ENCODE peak calls at places on chromosomes 2 and 18, in nine cellular contexts. M, Z, X, R, V, T, S, I and A are unnamed samples. For H3K9me3, the result is how much of the 10 kb centered on the place peaks cover.

GRCh38 chr2:4354678-4355077 is 651.3 kb downstream of the DCDC2C start:
- DNase-seq in M (no peak), Z (no peak), X (no peak), R (no peak), V (peak), T (no peak), S (no peak), I (no peak), A (no peak)

GRCh38 chr18:9263264-9263663 is 71.3 kb upstream of the TWSG1 start:
- DNase-seq in M (no peak), Z (no peak), X (no peak), R (no peak), V (no peak), T (no peak), S (no peak), I (no peak), A (no peak)

GRCh38 chr2:226620176-226620575 is 179.4 kb downstream of the IRS1 start:
- DNase-seq in M (no peak), Z (no peak), X (no peak), R (no peak), V (no peak), T (no peak), S (no peak), I (no peak), A (no peak)

GRCh38 chr2:102615620-102616436 is 3.5 kb upstream of the SLC9A2 start:
- DNase-seq in M (peak), Z (peak), X (no peak), R (peak), V (peak), T (peak), S (peak), I (no peak), A (peak)

GRCh38 chr2:425947-426346 is 138.1 kb upstream of the ALKAL2 start:
- DNase-seq in M (no peak), Z (no peak), X (no peak), R (no peak), V (no peak), T (no peak), S (no peak), I (no peak), A (no peak)

GRCh38 chr2:33322099-33322498 is 154.3 kb upstream of the RASGRP3 start:
- DNase-seq in M (no peak), Z (peak), X (no peak), R (no peak), V (peak), T (no peak), S (no peak), I (no peak), A (no peak)

GRCh38 chr2:226423498-226423960 is 376.1 kb downstream of the IRS1 start:
- DNase-seq in M (peak), Z (no peak), X (no peak), R (no peak), V (no peak), T (peak), S (no peak), I (peak), A (peak)

GRCh38 chr2:52428224-52428623 is 1339.4 kb upstream of the CHAC2 start:
- DNase-seq in M (no peak), Z (no peak), X (no peak), R (no peak), V (no peak), T (no peak), S (no peak), I (no peak), A (no peak)

GRCh38 chr2:199469514-199470360 is 12.0 kb upstream of the SATB2 start:
- DNase-seq in M (no peak), Z (no peak), X (no peak), R (no peak), V (no peak), T (no peak), S (no peak), I (no peak), A (no peak)

GRCh38 chr2:168494190-168494711 is 38.2 kb downstream of the CERS6 start:
- DNase-seq in M (no peak), Z (no peak), X (no peak), R (no peak), V (no peak), T (no peak), S (peak), I (no peak), A (no peak)

GRCh38 chr2:136244558-136244885 is 126.6 kb upstream of the CXCR4 start:
- DNase-seq in M (no peak), Z (no peak), X (no peak), R (no peak), V (no peak), T (no peak), S (no peak), I (no peak), A (no peak)

GRCh38 chr2:104444392-104444791 is 409.5 kb upstream of the POU3F3 start:
- DNase-seq in M (no peak), Z (no peak), X (no peak), R (no peak), V (no peak), T (no peak), S (no peak), I (no peak), A (no peak)

GRCh38 chr18:63365909-63366269 is 1.1 kb downstream of the KDSR start:
- DNase-seq in M (no peak), Z (no peak), X (no peak), R (no peak), V (no peak), T (no peak), S (peak), I (no peak), A (no peak)

GRCh38 chr18:37669991-37670534 is 104.5 kb upstream of the CELF4 start:
- DNase-seq in M (no peak), Z (no peak), X (no peak), R (peak), V (no peak), T (no peak), S (no peak), I (no peak), A (peak)

GRCh38 chr2:98465456-98466201 is 21.0 kb downstream of the INPP4A start:
- DNase-seq in M (no peak), Z (no peak), X (no peak), R (peak), V (peak), T (peak), S (no peak), I (peak), A (peak)

GRCh38 chr2:235390108-235390815 is 103.6 kb upstream of the AGAP1 start:
- DNase-seq in M (no peak), Z (no peak), X (no peak), R (no peak), V (no peak), T (no peak), S (no peak), I (no peak), A (no peak)

GRCh38 chr18:76476665-76477561 is 18.1 kb downstream of the ZNF516 start:
- DNase-seq in M (no peak), Z (no peak), X (no peak), R (no peak), V (peak), T (no peak), S (peak), I (no peak), A (no peak)

GRCh38 chr2:68594674-68595492 is 48.5 kb upstream of the PROKR1 start:
- DNase-seq in M (peak), Z (no peak), X (no peak), R (no peak), V (peak), T (peak), S (peak), I (no peak), A (peak)

GRCh38 chr2:53880756-53881155 is 21.0 kb upstream of the GPR75 start:
- DNase-seq in M (peak), Z (no peak), X (no peak), R (no peak), V (no peak), T (no peak), S (no peak), I (no peak), A (no peak)

GRCh38 chr2:240962371-240963064 is 35.9 kb upstream of the SNED1 start:
- DNase-seq in M (no peak), Z (no peak), X (peak), R (peak), V (peak), T (no peak), S (no peak), I (peak), A (peak)

GRCh38 chr2:232927793-232928563 is 57.9 kb downstream of the SNORC start:
- DNase-seq in M (no peak), Z (no peak), X (no peak), R (no peak), V (no peak), T (no peak), S (peak), I (no peak), A (no peak)

GRCh38 chr18:3153107-3153704 is 66.6 kb downstream of the MYOM1 start:
- DNase-seq in M (peak), Z (no peak), X (no peak), R (no peak), V (peak), T (no peak), S (no peak), I (no peak), A (no peak)

GRCh38 chr2:158325031-158325781 is 131.3 kb downstream of the CCDC148 start:
- DNase-seq in M (peak), Z (no peak), X (no peak), R (no peak), V (no peak), T (no peak), S (no peak), I (no peak), A (no peak)

GRCh38 chr2:69335291-69335690 is 51.7 kb downstream of the GFPT1 start:
- DNase-seq in M (no peak), Z (no peak), X (no peak), R (no peak), V (no peak), T (no peak), S (no peak), I (no peak), A (no peak)

GRCh38 chr2:47653909-47654789 is 128.8 kb upstream of the MSH6 start:
- DNase-seq in M (no peak), Z (no peak), X (no peak), R (no peak), V (no peak), T (no peak), S (no peak), I (peak), A (no peak)

GRCh38 chr2:109736177-109736827 is 57.8 kb upstream of the RGPD5 start:
- DNase-seq in M (peak), Z (no peak), X (peak), R (no peak), V (peak), T (no peak), S (peak), I (peak), A (peak)

GRCh38 chr2:221450280-221450679 is 121.8 kb downstream of the EPHA4 start:
- DNase-seq in M (no peak), Z (no peak), X (no peak), R (no peak), V (no peak), T (no peak), S (no peak), I (no peak), A (no peak)

GRCh38 chr18:46134920-46135675 is 30.9 kb downstream of the HAUS1 start:
- DNase-seq in M (no peak), Z (peak), X (no peak), R (no peak), V (no peak), T (no peak), S (no peak), I (no peak), A (no peak)

GRCh38 chr18:5466256-5466655 is 77.5 kb downstream of the EPB41L3 start:
- DNase-seq in M (no peak), Z (no peak), X (no peak), R (no peak), V (peak), T (no peak), S (no peak), I (no peak), A (no peak)

GRCh38 chr2:9025746-9026145 is 22.3 kb upstream of the MBOAT2 start:
- DNase-seq in M (no peak), Z (no peak), X (no peak), R (no peak), V (no peak), T (no peak), S (no peak), I (no peak), A (no peak)

GRCh38 chr2:225122582-225123486 is 80.6 kb upstream of the DOCK10 start:
- DNase-seq in M (no peak), Z (no peak), X (no peak), R (no peak), V (peak), T (no peak), S (no peak), I (no peak), A (no peak)

GRCh38 chr18:9708882-9709877 is 1.1 kb downstream of the RAB31 start:
- DNase-seq in M (no peak), Z (no peak), X (no peak), R (no peak), V (peak), T (peak), S (no peak), I (peak), A (no peak)

GRCh38 chr2:120375251-120376020 is 29.5 kb downstream of the INHBB start:
- DNase-seq in M (no peak), Z (no peak), X (no peak), R (no peak), V (no peak), T (no peak), S (no peak), I (no peak), A (no peak)

GRCh38 chr2:218381916-218382366 is at the start of gene SLC11A1:
- DNase-seq in M (no peak), Z (no peak), X (no peak), R (peak), V (no peak), T (peak), S (no peak), I (no peak), A (peak)

GRCh38 chr2:100592226-100592625 is 29.4 kb downstream of the PDCL3 start:
- DNase-seq in M (no peak), Z (no peak), X (no peak), R (no peak), V (no peak), T (no peak), S (no peak), I (no peak), A (no peak)

GRCh38 chr2:136214284-136214683 is 96.3 kb upstream of the CXCR4 start:
- DNase-seq in M (no peak), Z (no peak), X (no peak), R (no peak), V (no peak), T (no peak), S (no peak), I (no peak), A (no peak)

GRCh38 chr2:26347286-26347865 is 787 bp upstream of the ADGRF3 start:
- DNase-seq in M (peak), Z (no peak), X (no peak), R (no peak), V (no peak), T (no peak), S (no peak), I (no peak), A (no peak)

GRCh38 chr2:16109821-16110310 is 169.5 kb downstream of the MYCN start:
- DNase-seq in M (no peak), Z (no peak), X (no peak), R (no peak), V (no peak), T (no peak), S (no peak), I (no peak), A (no peak)
- H3K9me3 ChIP-seq in M (under half), Z (under half), X (under half), R (under half), V (under half), T (under half), S (under half), I (under half), A (under half)

GRCh38 chr2:237624565-237624964 is 2.8 kb upstream of the LRRFIP1 start:
- DNase-seq in M (no peak), Z (no peak), X (no peak), R (no peak), V (no peak), T (no peak), S (no peak), I (peak), A (no peak)
- TF ChIP-seq CTCF in M (no peak), Z (no peak), X (no peak), R (no peak), V (no peak), T (no peak), S (no peak), I (peak), A (no peak)

GRCh38 chr2:20544093-20544747 is 97.3 kb downstream of the RHOB start:
- DNase-seq in M (no peak), Z (no peak), X (no peak), R (no peak), V (no peak), T (no peak), S (no peak), I (no peak), A (no peak)
- H3K4me3 ChIP-seq in M (no peak), Z (no peak), X (no peak), R (no peak), V (no peak), T (no peak), S (no peak), I (no peak), A (no peak)

GRCh38 chr2:16071865-16072637 is 131.7 kb downstream of the MYCN start:
- DNase-seq in M (no peak), Z (no peak), X (no peak), R (no peak), V (no peak), T (no peak), S (no peak), I (no peak), A (no peak)
- H3K9me3 ChIP-seq in M (under half), Z (under half), X (under half), R (under half), V (under half), T (under half), S (under half), I (under half), A (under half)

DNA sequence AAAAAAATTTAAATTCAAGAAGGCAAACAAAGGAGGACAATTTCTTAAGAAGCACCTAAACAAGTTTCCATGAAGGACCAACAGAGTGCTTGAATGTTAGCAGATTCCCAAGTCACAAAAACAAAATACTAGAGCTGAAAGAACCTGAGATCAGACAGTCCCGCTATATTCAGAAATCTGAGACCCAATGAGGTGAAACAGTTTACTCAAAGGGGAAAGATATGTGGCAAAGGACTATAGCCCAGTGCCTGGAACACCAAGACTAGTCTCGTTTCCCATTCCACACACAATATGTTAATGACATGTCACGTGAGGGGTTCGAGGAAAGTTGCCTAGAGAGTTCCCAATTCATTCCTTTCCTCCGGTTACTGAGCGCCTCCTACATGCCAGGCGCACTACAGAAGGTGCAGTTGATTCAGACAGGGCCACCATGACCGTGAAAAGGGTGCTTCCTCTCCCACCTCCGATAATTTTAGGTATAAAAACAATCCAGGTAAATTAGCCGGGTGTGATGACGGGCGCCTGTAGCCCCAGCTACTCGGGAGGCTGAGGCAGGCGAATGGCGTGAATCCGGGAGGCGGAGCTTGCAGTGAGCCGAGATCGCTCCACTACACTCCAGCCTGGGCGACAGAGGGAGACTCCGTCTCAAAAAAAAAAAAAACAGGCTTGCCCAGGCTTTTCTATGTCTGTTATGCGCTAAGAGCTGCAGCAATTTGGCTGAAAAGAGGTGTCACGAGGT is 617 bp downstream of the SRBD1 start:
- DNase-seq in M (peak), Z (peak), X (no peak), R (peak), V (peak), T (peak), S (peak), I (peak), A (peak)
- TF ChIP-seq CTCF in M (no peak), Z (no peak), X (no peak), R (peak), V (peak), T (peak), S (peak), I (no peak), A (no peak)

GRCh38 chr2:129936334-129936934 is 43.0 kb upstream of the RAB6C start:
- DNase-seq in M (no peak), Z (no peak), X (no peak), R (no peak), V (no peak), T (no peak), S (no peak), I (peak), A (no peak)
- H3K4me3 ChIP-seq in M (no peak), Z (no peak), X (no peak), R (no peak), V (no peak), T (no peak), S (no peak), I (no peak), A (no peak)